ENCODE peak calls at places on chromosomes 3 and 15, in five cellular contexts. J is HCT116, B is endothelial cell of umbilical vein, A is GM12878, Q is H1. M is an unnamed sample.

GRCh38 chr15:63134245-63134644 is 12.6 kb downstream of the LACTB start:
- DNase-seq in Q (no peak), A (no peak), B (peak; percentile 41), J (no peak), M (no peak)

GRCh38 chr3:15174953-15175352 is 31.1 kb upstream of the CAPN7 start:
- DNase-seq in B (no peak), Q (no peak), J (no peak), A (no peak), M (no peak)

GRCh38 chr3:106840319-106840718 is 536.9 kb upstream of the CCDC54 start:
- DNase-seq in Q (no peak), A (no peak), J (no peak), B (no peak), M (no peak)

GRCh38 chr3:21649519-21649918 is 101.5 kb downstream of the ZNF385D start:
- DNase-seq in A (no peak), J (no peak), B (no peak), Q (no peak), M (no peak)

GRCh38 chr15:87760915-87761314 is 495.6 kb downstream of the NTRK3 start:
- DNase-seq in Q (no peak), J (no peak), B (no peak), A (no peak), M (no peak)

GRCh38 chr3:133295199-133295901 is 104.5 kb upstream of the BFSP2 start:
- DNase-seq in A (peak; percentile 19), B (peak; percentile 28), J (no peak), Q (no peak), M (no peak)

GRCh38 chr3:166071-166470 is 30.5 kb upstream of the CHL1 start:
- DNase-seq in Q (no peak), J (no peak), B (no peak), A (no peak), M (no peak)

GRCh38 chr3:52162250-52162872 is 8.1 kb upstream of the POC1A start:
- DNase-seq in Q (no peak), J (no peak), A (no peak), B (no peak), M (no peak)

GRCh38 chr15:71278989-71279756 is 163.9 kb downstream of the THSD4 start:
- DNase-seq in A (no peak), B (peak; percentile 93), J (no peak), Q (no peak), M (peak; percentile 6)

GRCh38 chr15:29364429-29365078 is 94.9 kb upstream of the NSMCE3 start:
- DNase-seq in J (no peak), Q (no peak), A (no peak), B (no peak), M (no peak)

DNA sequence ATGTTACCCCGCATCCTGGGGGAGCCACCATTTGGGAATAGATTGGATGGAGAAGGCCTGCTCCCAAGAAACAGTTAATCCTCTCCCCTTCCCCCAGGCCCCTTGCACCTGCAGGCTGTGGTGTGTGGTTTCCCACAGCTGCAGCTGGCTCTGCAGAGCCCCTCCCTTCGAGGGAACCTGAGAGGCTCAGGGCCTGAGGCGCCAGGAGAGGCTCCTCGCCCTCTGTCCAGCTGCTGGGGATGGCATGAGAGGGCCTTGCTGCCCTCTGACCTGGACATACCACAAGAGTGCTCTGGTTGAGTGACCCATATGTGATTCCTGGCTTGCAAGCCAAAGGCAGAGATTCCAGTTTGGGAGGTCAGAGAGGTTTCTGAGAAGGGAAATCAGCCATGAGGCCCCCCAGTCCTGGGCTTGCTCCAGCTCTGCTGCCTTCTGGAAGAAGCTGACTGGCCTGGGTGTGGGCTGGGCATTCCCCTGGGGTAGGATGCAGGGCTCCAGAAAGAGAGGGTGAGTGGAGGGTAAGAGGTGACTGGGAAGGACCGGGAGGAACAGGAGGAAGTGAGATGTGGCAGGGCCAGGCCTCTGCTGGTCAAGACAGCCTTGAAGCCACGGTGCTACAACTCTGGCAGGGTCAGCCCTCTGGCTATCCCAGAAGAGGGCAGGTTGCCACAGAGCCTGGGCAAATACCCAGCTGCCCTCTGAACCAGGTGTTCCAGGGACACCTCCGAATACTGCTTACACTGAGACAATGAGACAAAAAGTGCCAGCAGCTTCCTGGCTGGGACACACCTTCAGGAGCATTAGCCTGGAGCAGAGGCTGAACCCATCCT is 16.0 kb upstream of the SRP14 start:
- DNase-seq in J (no peak), B (no peak), A (no peak), Q (no peak), M (no peak)
- TF ChIP-seq POLR2AphosphoS5 in J (no peak), B (no peak), A (no peak), Q (no peak), M (no peak)

GRCh38 chr3:45059132-45059531 is 33.0 kb downstream of the CLEC3B start:
- DNase-seq in J (no peak), Q (no peak), B (no peak), A (no peak), M (no peak)

GRCh38 chr3:45055411-45056143 is 29.5 kb downstream of the CLEC3B start:
- DNase-seq in Q (no peak), B (no peak), A (no peak), J (no peak), M (no peak)

GRCh38 chr3:45057557-45057956 is 31.5 kb downstream of the CLEC3B start:
- DNase-seq in A (no peak), J (no peak), Q (no peak), B (no peak), M (no peak)

GRCh38 chr3:45055032-45055410 is 28.9 kb downstream of the CLEC3B start:
- DNase-seq in A (no peak), B (peak; percentile 15), Q (no peak), J (no peak), M (no peak)

DNA sequence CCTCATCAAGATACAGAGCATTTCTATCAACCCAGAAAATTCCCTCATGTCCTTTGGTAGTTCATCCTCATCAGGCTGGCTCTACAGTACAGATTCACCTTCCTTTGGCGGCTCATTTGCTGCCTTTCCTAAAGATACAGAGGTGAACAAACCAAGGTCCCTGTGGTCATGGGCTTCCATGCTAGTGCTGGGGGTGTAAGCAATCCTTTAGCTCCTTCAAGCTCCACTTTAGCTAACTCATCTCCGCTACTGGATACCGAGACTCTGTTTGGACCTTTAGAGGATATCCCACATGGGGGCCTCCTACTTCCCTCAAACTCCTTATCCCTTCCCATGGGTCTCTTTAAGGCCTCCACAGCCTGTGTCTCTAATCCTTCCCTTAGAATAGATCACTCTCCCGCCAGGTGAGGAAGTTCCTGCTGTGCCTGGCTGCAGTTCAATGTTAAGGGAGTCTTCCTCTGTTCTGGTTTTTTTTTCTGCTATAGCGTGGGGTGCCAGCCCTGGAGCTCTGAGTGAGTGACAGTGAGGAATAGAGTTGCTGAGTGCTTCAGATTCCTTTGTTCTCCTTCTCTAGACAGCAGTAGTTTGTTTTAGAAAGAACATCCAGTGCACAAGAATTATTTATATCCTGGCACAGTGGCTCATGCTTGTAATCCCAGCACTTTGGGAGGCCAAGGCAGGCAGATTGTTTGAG is 30.7 kb downstream of the CLEC3B start:
- DNase-seq in B (no peak), A (no peak), Q (no peak), J (no peak), M (no peak)
- H3K9ac ChIP-seq in B (no peak overlapping the region), A (no peak overlapping the region), Q (no peak overlapping the region), J (no peak overlapping the region), M (no peak overlapping the region)

DNA sequence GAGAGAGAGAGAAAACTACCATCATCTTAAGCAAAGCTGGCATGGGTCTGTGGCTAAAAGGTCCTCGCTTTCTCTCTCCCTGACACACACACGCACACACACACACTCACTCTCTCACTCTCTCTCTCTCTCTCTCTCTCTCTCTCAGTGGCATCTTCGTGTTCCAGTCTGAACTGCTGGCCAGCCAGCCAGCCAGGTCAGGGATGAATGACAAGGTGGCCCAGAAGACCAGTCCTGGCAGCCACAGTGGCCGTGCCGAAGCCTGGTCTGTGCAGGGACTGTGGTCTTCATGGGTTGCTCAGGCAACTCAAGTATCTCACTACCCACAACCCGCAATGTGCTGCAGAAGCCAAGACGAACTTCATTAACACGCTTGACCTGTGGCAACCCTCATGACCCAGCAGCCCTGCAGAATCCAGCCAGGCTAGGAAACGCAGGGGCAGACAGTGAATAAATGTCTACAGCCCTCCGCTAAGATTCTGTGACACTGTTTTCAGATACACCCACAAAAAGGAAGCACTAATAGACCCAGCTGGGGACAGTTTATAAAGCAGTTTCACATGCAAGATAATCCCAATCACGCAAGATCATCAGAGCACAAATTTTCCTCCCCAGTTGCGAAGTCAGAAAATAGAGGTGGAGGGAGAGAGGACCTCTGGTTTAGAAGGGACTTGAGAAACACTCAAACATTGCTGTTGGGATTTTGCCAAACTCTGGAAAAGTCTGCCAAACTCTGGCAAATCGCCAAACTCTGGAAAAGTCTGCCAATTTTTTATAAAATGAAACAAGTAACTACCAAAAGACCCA is 66.4 kb downstream of the XXYLT1 start:
- DNase-seq in A (peak; percentile 38), J (no peak), B (peak; percentile 90), Q (no peak), M (peak; percentile 84)
- TF ChIP-seq POLR2AphosphoS5 in A (no peak), J (no peak), B (no peak), Q (no peak), M (no peak)

GRCh38 chr3:57160731-57161086 is 4.4 kb downstream of the IL17RD start:
- DNase-seq in A (no peak), J (no peak), Q (peak; percentile 56), B (no peak), M (no peak)
- H3K9ac ChIP-seq in A (no peak overlapping the region), J (no peak overlapping the region), Q (no peak overlapping the region), B (no peak overlapping the region), M (no peak overlapping the region)

DNA sequence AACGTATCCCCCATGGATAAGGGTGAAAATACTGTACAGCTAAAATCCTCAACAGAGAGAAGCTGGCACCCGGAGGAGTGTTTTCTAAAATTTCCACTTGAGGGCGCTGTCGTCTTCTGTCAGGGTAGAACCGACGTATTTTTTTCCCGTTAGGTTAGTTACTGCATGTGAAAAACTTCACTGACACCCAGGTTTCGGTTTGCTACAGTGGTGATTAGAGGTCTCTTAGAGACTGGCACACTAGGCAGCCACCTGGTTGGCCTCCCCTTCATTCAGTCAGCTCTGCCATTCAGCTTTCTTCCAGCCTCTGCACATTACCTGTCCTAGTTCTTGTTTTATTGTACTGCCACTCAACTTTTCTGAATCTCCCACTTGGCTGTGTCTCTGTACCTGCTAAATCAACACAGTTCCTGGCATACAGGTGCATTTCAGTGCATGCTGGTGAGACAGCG is 18.4 kb downstream of the CCK start:
- DNase-seq in Q (no peak), B (peak; percentile 61), A (no peak), J (peak; percentile 60), M (peak; percentile 35)
- TF ChIP-seq POLR2AphosphoS5 in Q (no peak), B (no peak), A (no peak), J (no peak), M (no peak)

GRCh38 chr3:45677045-45677436 is 12.2 kb upstream of the SACM1L start:
- DNase-seq in B (no peak), Q (no peak), A (no peak), J (no peak), M (peak; percentile 39)
- H3K9ac ChIP-seq in B (no peak overlapping the region), Q (no peak overlapping the region), A (no peak overlapping the region), J (no peak overlapping the region), M (no peak overlapping the region)